ENCODE peak calls at places on chromosomes 13 and 19, in six cellular contexts. One of them, this sample, is unnamed.
A peak's percentile ranks its signal among the peaks of the same experiment; 100 is the strongest.

GRCh38 chr13:36639610-36640009 is 34.2 kb upstream of the SERTM1 start:
- DNase-seq in amniotic stem cell: no peak
- DNase-seq in non-pigmented ciliary epithelial cell: no peak
- DNase-seq in fibroblast of lung: no peak
- DNase-seq in stimulated activated CD4-positive, alpha-beta T cell treated with anti-CD3 and anti-CD28 coated beads, Interleukin-4, amount 100 ng/mL, for 24 hours: no peak
- DNase-seq in COLO829: no peak
- DNase-seq in this sample: no peak

GRCh38 chr19:40341601-40342482 is 6.4 kb downstream of the C19orf47 start:
- DNase-seq in stimulated activated CD4-positive, alpha-beta T cell treated with anti-CD3 and anti-CD28 coated beads, Interleukin-4, amount 100 ng/mL, for 24 hours: no peak
- DNase-seq in COLO829: no peak
- DNase-seq in non-pigmented ciliary epithelial cell: no peak
- DNase-seq in amniotic stem cell: no peak
- DNase-seq in fibroblast of lung: no peak
- DNase-seq in this sample: no peak

GRCh38 chr13:106052200-106052767 is 483.2 kb downstream of the EFNB2 start:
- DNase-seq in fibroblast of lung: peak; percentile 63
- DNase-seq in stimulated activated CD4-positive, alpha-beta T cell treated with anti-CD3 and anti-CD28 coated beads, Interleukin-4, amount 100 ng/mL, for 24 hours: no peak
- DNase-seq in COLO829: no peak
- DNase-seq in non-pigmented ciliary epithelial cell: no peak
- DNase-seq in amniotic stem cell: no peak
- DNase-seq in this sample: peak; percentile 33

GRCh38 chr19:1302534-1303239 is 17.0 kb downstream of the EFNA2 start:
- DNase-seq in COLO829: no peak
- DNase-seq in non-pigmented ciliary epithelial cell: no peak
- DNase-seq in fibroblast of lung: no peak
- DNase-seq in stimulated activated CD4-positive, alpha-beta T cell treated with anti-CD3 and anti-CD28 coated beads, Interleukin-4, amount 100 ng/mL, for 24 hours: no peak
- DNase-seq in amniotic stem cell: no peak
- DNase-seq in this sample: no peak

GRCh38 chr13:90533866-90534265 is 813.6 kb upstream of the MIR17HG start:
- DNase-seq in fibroblast of lung: no peak
- DNase-seq in non-pigmented ciliary epithelial cell: no peak
- DNase-seq in stimulated activated CD4-positive, alpha-beta T cell treated with anti-CD3 and anti-CD28 coated beads, Interleukin-4, amount 100 ng/mL, for 24 hours: no peak
- DNase-seq in amniotic stem cell: no peak
- DNase-seq in COLO829: no peak
- DNase-seq in this sample: peak; percentile 13

GRCh38 chr13:36418022-36418805 is 14.1 kb upstream of the CCNA1 start:
- DNase-seq in fibroblast of lung: peak; percentile 77
- DNase-seq in amniotic stem cell: peak; percentile 37
- DNase-seq in non-pigmented ciliary epithelial cell: peak; percentile 88
- DNase-seq in COLO829: no peak
- DNase-seq in stimulated activated CD4-positive, alpha-beta T cell treated with anti-CD3 and anti-CD28 coated beads, Interleukin-4, amount 100 ng/mL, for 24 hours: no peak
- DNase-seq in this sample: peak; percentile 64

GRCh38 chr13:63948045-63948444 is 2532.4 kb upstream of the PCDH20 start:
- DNase-seq in COLO829: no peak
- DNase-seq in amniotic stem cell: no peak
- DNase-seq in non-pigmented ciliary epithelial cell: no peak
- DNase-seq in stimulated activated CD4-positive, alpha-beta T cell treated with anti-CD3 and anti-CD28 coated beads, Interleukin-4, amount 100 ng/mL, for 24 hours: no peak
- DNase-seq in fibroblast of lung: peak; percentile 58
- DNase-seq in this sample: no peak

GRCh38 chr19:48461651-48461981 is 6.2 kb downstream of the KCNJ14 start:
- DNase-seq in non-pigmented ciliary epithelial cell: no peak
- DNase-seq in amniotic stem cell: no peak
- DNase-seq in stimulated activated CD4-positive, alpha-beta T cell treated with anti-CD3 and anti-CD28 coated beads, Interleukin-4, amount 100 ng/mL, for 24 hours: no peak
- DNase-seq in fibroblast of lung: no peak
- DNase-seq in COLO829: no peak
- DNase-seq in this sample: no peak

GRCh38 chr13:112107289-112107688 is 40.3 kb downstream of the SOX1 start:
- DNase-seq in COLO829: no peak
- DNase-seq in non-pigmented ciliary epithelial cell: no peak
- DNase-seq in amniotic stem cell: no peak
- DNase-seq in fibroblast of lung: no peak
- DNase-seq in stimulated activated CD4-positive, alpha-beta T cell treated with anti-CD3 and anti-CD28 coated beads, Interleukin-4, amount 100 ng/mL, for 24 hours: no peak
- DNase-seq in this sample: no peak

GRCh38 chr13:43239441-43239840 is 216.1 kb downstream of the DNAJC15 start:
- DNase-seq in COLO829: no peak
- DNase-seq in fibroblast of lung: no peak
- DNase-seq in stimulated activated CD4-positive, alpha-beta T cell treated with anti-CD3 and anti-CD28 coated beads, Interleukin-4, amount 100 ng/mL, for 24 hours: no peak
- DNase-seq in amniotic stem cell: no peak
- DNase-seq in non-pigmented ciliary epithelial cell: no peak
- DNase-seq in this sample: no peak

GRCh38 chr13:73278186-73278585 is 219.4 kb downstream of the KLF5 start:
- DNase-seq in stimulated activated CD4-positive, alpha-beta T cell treated with anti-CD3 and anti-CD28 coated beads, Interleukin-4, amount 100 ng/mL, for 24 hours: no peak
- DNase-seq in amniotic stem cell: no peak
- DNase-seq in non-pigmented ciliary epithelial cell: no peak
- DNase-seq in fibroblast of lung: no peak
- DNase-seq in COLO829: no peak
- DNase-seq in this sample: no peak

GRCh38 chr13:27131202-27131623 is 40.4 kb downstream of the USP12 start:
- DNase-seq in non-pigmented ciliary epithelial cell: no peak
- DNase-seq in fibroblast of lung: no peak
- DNase-seq in stimulated activated CD4-positive, alpha-beta T cell treated with anti-CD3 and anti-CD28 coated beads, Interleukin-4, amount 100 ng/mL, for 24 hours: peak; percentile 88
- DNase-seq in COLO829: no peak
- DNase-seq in amniotic stem cell: no peak
- DNase-seq in this sample: no peak

GRCh38 chr13:29453657-29454056 is 141.8 kb downstream of the SLC7A1 start:
- DNase-seq in stimulated activated CD4-positive, alpha-beta T cell treated with anti-CD3 and anti-CD28 coated beads, Interleukin-4, amount 100 ng/mL, for 24 hours: no peak
- DNase-seq in non-pigmented ciliary epithelial cell: no peak
- DNase-seq in amniotic stem cell: no peak
- DNase-seq in COLO829: no peak
- DNase-seq in fibroblast of lung: no peak
- DNase-seq in this sample: no peak

GRCh38 chr19:6100284-6100915 is 9.9 kb downstream of the RFX2 start:
- DNase-seq in stimulated activated CD4-positive, alpha-beta T cell treated with anti-CD3 and anti-CD28 coated beads, Interleukin-4, amount 100 ng/mL, for 24 hours: peak; percentile 44
- DNase-seq in COLO829: no peak
- DNase-seq in fibroblast of lung: no peak
- DNase-seq in non-pigmented ciliary epithelial cell: no peak
- DNase-seq in amniotic stem cell: no peak
- DNase-seq in this sample: no peak

GRCh38 chr13:76610819-76611415 is 275.3 kb downstream of the KCTD12 start:
- DNase-seq in amniotic stem cell: no peak
- DNase-seq in fibroblast of lung: peak; percentile 10
- DNase-seq in non-pigmented ciliary epithelial cell: no peak
- DNase-seq in COLO829: no peak
- DNase-seq in stimulated activated CD4-positive, alpha-beta T cell treated with anti-CD3 and anti-CD28 coated beads, Interleukin-4, amount 100 ng/mL, for 24 hours: no peak
- DNase-seq in this sample: no peak

This sample was measured in skeletal muscle cell.